ENCODE peak calls at places on chromosome 10, in four cellular contexts. L, E, R and U are unnamed samples.

GRCh38 chr10:12243860-12244620 is 48.1 kb downstream of the CDC123 start:
- DNase-seq in R (no peak), L (no peak), E (no peak), U (no peak)

GRCh38 chr10:2023687-2024086 is 286.4 kb upstream of the ADARB2 start:
- DNase-seq in L (no peak), R (no peak), E (no peak), U (no peak)

GRCh38 chr10:69891057-69891617 is 89.4 kb downstream of the COL13A1 start:
- DNase-seq in E (no peak), R (no peak), L (no peak), U (no peak)

GRCh38 chr10:64555609-64556008 is 1034.4 kb downstream of the REEP3 start:
- DNase-seq in L (no peak), R (no peak), E (no peak), U (no peak)

GRCh38 chr10:70417568-70417967 is 13.6 kb downstream of the EIF4EBP2 start:
- DNase-seq in E (no peak), L (no peak), R (peak), U (no peak)

GRCh38 chr10:69744971-69745370 is 56.7 kb upstream of the COL13A1 start:
- DNase-seq in E (no peak), L (no peak), R (peak), U (no peak)

GRCh38 chr10:96077181-96077580 is 33.8 kb downstream of the CCNJ start:
- DNase-seq in R (no peak), L (no peak), E (no peak), U (no peak)

GRCh38 chr10:110268442-110268841 is 36.3 kb downstream of the SMNDC1 start:
- DNase-seq in L (no peak), R (no peak), E (no peak), U (no peak)

GRCh38 chr10:73537288-73537687 is 41.5 kb upstream of the PPP3CB start:
- DNase-seq in R (no peak), E (no peak), L (no peak), U (no peak)

GRCh38 chr10:86553639-86554038 is 32.0 kb upstream of the WAPL start:
- DNase-seq in E (no peak), R (no peak), L (no peak), U (no peak)

GRCh38 chr10:6128591-6129383 is 40.0 kb downstream of the RBM17 start:
- DNase-seq in L (peak), E (peak), R (peak), U (no peak)

GRCh38 chr10:100882251-100882643 is 30.5 kb upstream of the SLF2 start:
- DNase-seq in R (no peak), E (no peak), L (no peak), U (no peak)

GRCh38 chr10:77163670-77164348 is 473.8 kb downstream of the KCNMA1 start:
- DNase-seq in L (peak), R (peak), E (peak), U (no peak)

GRCh38 chr10:42638821-42639270 is 476 bp upstream of the ZNF33B start:
- DNase-seq in R (no peak), E (no peak), L (no peak), U (no peak)

GRCh38 chr10:97849491-97850402 is at the start of gene GOLGA7B:
- DNase-seq in R (peak), E (peak), L (peak), U (peak)

GRCh38 chr10:12741255-12741915 is 260.1 kb downstream of the CCDC3 start:
- DNase-seq in L (peak), R (no peak), E (no peak), U (no peak)

GRCh38 chr10:89159761-89160160 is 47.4 kb downstream of the CH25H start:
- DNase-seq in E (no peak), L (no peak), R (no peak), U (no peak)

GRCh38 chr10:43257210-43258031 is 9.4 kb downstream of the RASGEF1A start:
- DNase-seq in R (no peak), L (no peak), E (no peak), U (no peak)

GRCh38 chr10:5746197-5746596 is 61.6 kb downstream of the TASOR2 start:
- DNase-seq in R (no peak), E (no peak), L (no peak), U (no peak)

GRCh38 chr10:34816067-34817002 is 1.2 kb upstream of the PARD3 start:
- DNase-seq in R (peak), L (peak), E (peak), U (no peak)

GRCh38 chr10:132649651-132650360 is 112.2 kb downstream of the INPP5A start:
- DNase-seq in R (no peak), L (no peak), E (no peak), U (no peak)

GRCh38 chr10:97069576-97070362 is 116.0 kb downstream of the SLIT1 start:
- DNase-seq in R (peak), E (peak), L (peak), U (no peak)

GRCh38 chr10:126387041-126387908 is 1.0 kb downstream of the ADAM12 start:
- DNase-seq in E (peak), R (peak), L (peak), U (no peak)

GRCh38 chr10:131758062-131758941 is 142.5 kb upstream of the PPP2R2D start:
- DNase-seq in R (no peak), L (no peak), E (no peak), U (no peak)

GRCh38 chr10:33913194-33913593 is 578.7 kb upstream of the NRP1 start:
- DNase-seq in L (peak), E (peak), R (peak), U (no peak)

GRCh38 chr10:111344804-111345203 is 268.0 kb downstream of the ADRA2A start:
- DNase-seq in E (no peak), R (peak), L (no peak), U (no peak)
- TF ChIP-seq CTCF in E (no peak), R (peak), L (no peak), U (no peak)

GRCh38 chr10:29668628-29669027 is 33.9 kb upstream of the SVIL start:
- DNase-seq in R (peak), L (no peak), E (peak), U (no peak)

GRCh38 chr10:29671968-29672367 is 37.2 kb upstream of the SVIL start:
- DNase-seq in L (no peak), E (no peak), R (no peak), U (no peak)

GRCh38 chr10:29667191-29667590 is 32.4 kb upstream of the SVIL start:
- DNase-seq in R (no peak), E (no peak), L (no peak), U (no peak)

GRCh38 chr10:29666201-29666600 is 31.4 kb upstream of the SVIL start:
- DNase-seq in L (no peak), E (no peak), R (no peak), U (no peak)

GRCh38 chr10:29669149-29669548 is 34.4 kb upstream of the SVIL start:
- DNase-seq in R (peak), E (peak), L (peak), U (no peak)
- TF ChIP-seq CTCF in R (no peak), E (peak), L (no peak), U (no peak)

DNA sequence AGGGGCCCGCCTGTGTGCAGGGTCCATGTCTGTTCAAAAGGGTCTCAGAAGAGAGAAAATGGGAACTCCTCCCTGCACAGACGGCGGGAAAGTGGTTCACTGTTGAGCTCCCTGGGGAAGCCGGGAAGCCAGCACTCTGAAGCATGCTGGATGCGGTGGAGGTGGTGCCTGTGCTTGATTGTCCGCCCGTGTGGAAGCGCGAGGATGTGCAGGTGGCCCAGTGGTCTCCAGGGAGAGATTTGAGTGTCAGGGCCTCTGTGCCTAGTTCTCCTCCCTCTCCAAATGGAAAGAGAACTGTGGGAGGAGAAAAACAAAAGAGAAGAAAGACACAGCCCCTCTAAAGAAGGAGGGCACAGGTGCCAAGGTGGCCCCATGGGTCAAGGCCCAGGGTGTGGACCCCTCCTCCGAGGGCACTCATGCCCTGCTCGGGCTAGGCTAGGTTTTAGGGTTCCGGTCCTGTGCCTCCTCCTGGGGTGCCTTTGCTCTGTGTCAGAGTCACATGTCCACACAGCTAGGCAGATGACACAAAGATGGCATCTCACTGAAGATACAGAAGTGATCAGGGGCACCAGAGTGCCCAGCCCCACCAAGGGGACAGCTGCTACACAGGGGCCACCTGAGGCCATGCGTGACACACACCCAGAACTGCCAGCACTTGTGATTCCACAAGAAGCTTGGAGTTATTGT is 116.6 kb upstream of the PPIF start:
- DNase-seq in E (no peak), L (no peak), R (no peak), U (no peak)
- TF ChIP-seq CTCF in E (no peak), L (no peak), R (no peak), U (no peak)

DNA sequence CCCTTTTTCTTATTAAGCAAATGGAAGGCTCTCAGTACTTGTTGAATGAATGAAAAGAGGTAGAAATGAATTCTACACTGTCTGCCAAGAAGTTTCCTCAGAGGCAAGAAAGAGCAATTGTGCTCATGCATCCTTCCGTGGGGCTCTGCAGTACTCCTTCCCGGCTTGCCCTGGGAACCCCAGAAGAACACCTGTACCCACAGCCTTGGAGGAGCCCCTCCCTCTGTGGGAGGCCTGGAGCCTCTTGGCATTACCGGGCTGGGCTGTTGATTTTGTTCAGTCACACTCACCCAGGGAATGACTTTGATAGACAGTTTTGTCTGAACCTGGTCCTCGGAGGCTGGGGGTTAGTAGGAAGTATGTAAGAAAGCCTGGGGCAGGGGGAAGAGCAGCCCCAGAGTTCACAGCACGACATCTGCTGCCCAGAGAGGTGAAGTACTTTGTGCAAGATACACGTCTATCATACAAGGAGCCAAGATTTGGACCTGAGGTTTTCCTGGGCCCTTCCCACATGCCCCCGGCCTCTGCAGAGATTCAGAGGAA is 134.8 kb upstream of the GDF10 start:
- DNase-seq in E (no peak), R (no peak), L (no peak), U (no peak)
- TF ChIP-seq CTCF in E (peak), R (no peak), L (no peak), U (no peak)

GRCh38 chr10:102632394-102633062 is 11.8 kb upstream of the TRIM8 start:
- DNase-seq in L (peak), E (peak), R (no peak), U (no peak)
- TF ChIP-seq CTCF in L (no peak), E (peak), R (no peak), U (no peak)

GRCh38 chr10:124025152-124025551 is 68.2 kb downstream of the CHST15 start:
- DNase-seq in E (no peak), L (no peak), R (no peak), U (no peak)

GRCh38 chr10:124026337-124026939 is 67.0 kb downstream of the CHST15 start:
- DNase-seq in L (no peak), R (no peak), E (no peak), U (no peak)

GRCh38 chr10:124027306-124028050 is 65.9 kb downstream of the CHST15 start:
- DNase-seq in E (no peak), R (no peak), L (no peak), U (no peak)

GRCh38 chr10:124028700-124029487 is 64.5 kb downstream of the CHST15 start:
- DNase-seq in R (no peak), L (no peak), E (no peak), U (no peak)

GRCh38 chr10:124025638-124026336 is 67.6 kb downstream of the CHST15 start:
- DNase-seq in R (no peak), E (peak), L (peak), U (no peak)
- TF ChIP-seq CTCF in R (no peak), E (peak), L (no peak), U (no peak)

GRCh38 chr10:71834343-71834674 is 16.7 kb downstream of the PSAP start:
- DNase-seq in R (no peak), E (no peak), L (no peak), U (no peak)

GRCh38 chr10:71833451-71834342 is 17.4 kb downstream of the PSAP start:
- DNase-seq in E (no peak), R (no peak), L (no peak), U (no peak)

GRCh38 chr10:71830726-71831125 is 20.3 kb downstream of the PSAP start:
- DNase-seq in E (no peak), R (no peak), L (no peak), U (no peak)

GRCh38 chr10:71832967-71833366 is 18.1 kb downstream of the PSAP start:
- DNase-seq in R (no peak), L (no peak), E (no peak), U (no peak)

DNA sequence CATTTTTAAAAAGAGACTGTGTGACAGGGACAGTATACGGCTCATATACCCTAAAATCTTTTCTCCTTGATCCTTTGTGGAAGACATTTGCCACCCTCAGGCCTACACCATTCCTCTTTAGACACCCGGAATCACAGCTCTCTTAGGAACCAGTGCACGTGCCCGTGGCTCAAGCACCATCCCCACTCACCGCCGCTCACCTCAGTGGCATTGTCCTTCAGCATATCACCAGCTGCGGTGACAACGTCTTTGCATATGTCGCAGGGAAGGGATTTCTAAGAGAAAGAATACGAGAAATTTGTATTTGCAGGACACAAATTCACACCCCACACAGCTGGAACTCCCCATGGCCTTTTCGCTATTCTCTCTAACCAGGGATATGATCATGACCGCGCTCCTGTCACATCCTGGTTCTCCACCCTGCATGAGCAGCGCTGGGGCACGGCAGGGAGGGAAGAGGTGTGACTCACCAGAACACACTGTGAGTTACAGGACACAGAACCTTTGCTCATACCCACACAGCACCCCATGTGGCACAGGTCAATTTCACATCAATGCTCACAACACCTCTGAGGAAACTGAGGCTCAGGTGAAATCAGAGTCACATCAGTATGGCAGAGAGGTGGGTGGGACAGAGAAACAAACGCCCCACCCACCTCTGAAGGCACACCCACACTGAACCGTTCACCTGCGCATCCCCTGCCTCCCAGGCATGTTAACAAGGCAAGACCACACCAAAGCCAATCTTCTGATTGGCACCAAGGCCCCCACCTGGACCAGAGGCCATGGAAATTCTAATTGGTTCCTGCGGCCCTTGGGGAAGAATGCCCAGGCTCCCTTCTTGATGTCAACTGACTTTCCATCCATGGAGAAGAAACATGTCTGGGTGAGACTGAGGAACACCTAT is 19.2 kb downstream of the PSAP start:
- DNase-seq in L (no peak), R (peak), E (peak), U (no peak)
- TF ChIP-seq CTCF in L (peak), R (no peak), E (no peak), U (no peak)

DNA sequence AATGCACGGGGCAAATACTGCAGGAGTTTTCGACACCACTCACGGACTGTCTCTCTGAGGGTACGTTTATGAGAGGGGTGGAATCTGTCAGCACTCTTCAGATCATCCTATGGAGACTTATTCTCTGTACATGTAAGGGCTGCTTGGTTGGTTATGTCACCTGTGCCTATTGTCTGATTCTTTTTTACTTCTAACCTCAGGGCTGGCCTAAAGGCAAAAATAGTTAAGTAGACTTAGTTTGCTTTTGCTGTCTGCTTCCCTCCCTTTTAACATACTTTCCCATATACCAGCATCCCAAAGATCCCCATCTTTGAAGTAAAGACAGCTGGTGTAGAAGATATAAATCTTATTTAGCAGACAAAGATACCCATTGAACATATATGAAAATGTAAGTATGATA is 105.9 kb downstream of the PRKG1 start:
- DNase-seq in R (no peak), L (no peak), E (no peak), U (no peak)
- TF ChIP-seq CTCF in R (no peak), L (no peak), E (no peak), U (no peak)

DNA sequence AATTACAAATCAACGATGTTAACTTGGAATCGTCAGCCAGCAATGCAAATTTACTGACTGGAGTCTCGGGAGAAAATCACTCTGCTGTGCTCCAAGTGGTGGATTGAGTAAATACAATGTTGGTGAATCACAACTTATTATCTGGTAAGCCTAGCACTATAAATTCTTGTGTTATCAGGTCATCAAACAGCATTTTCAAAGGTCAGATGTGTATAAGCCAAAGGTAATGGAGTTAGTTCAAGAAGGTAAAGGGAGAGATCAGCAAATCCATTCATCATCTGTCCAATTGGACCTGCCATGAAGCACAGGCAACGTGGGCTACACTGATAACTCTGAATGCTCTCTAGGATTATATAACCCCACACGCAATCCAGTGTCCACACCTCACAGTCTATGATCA is 13.9 kb downstream of the CUBN start:
- DNase-seq in L (peak), E (peak), R (peak), U (no peak)
- TF ChIP-seq CTCF in L (no peak), E (no peak), R (peak), U (no peak)

GRCh38 chr10:118544401-118544948 is 51.0 kb downstream of the PRLHR start:
- DNase-seq in E (no peak), R (no peak), L (no peak), U (no peak)
- TF ChIP-seq CTCF in E (no peak), R (no peak), L (no peak), U (no peak)